ENCODE peak calls at places on chromosomes 2 and 18, in six cellular contexts. I, P, V, Z, S and H are unnamed samples.

GRCh38 chr18:49565656-49566055 is 3.8 kb downstream of the LIPG start:
- DNase-seq in I (no peak), P (no peak), V (peak; percentile 77), Z (peak; percentile 50), S (no peak), H (peak; percentile 90)

GRCh38 chr2:241069821-241070281 is 32.2 kb downstream of the MTERF4 start:
- DNase-seq in I (peak; percentile 34), P (no peak), V (no peak), Z (no peak), S (no peak), H (no peak)

GRCh38 chr2:7031424-7032245 is 114.4 kb downstream of the RNF144A start:
- DNase-seq in I (no peak), P (peak; percentile 52), V (peak; percentile 69), Z (peak; percentile 18), S (no peak), H (peak; percentile 98)

GRCh38 chr2:238908960-238909951 is 61.4 kb downstream of the TWIST2 start:
- DNase-seq in I (peak; percentile 26), P (no peak), V (peak; percentile 81), Z (peak; percentile 18), S (peak; percentile 48), H (no peak)

GRCh38 chr2:135585586-135585985 is 54.3 kb downstream of the R3HDM1 start:
- DNase-seq in I (no peak), P (no peak), V (peak; percentile 39), Z (no peak), S (no peak), H (no peak)

GRCh38 chr2:216006164-216006663 is 7.1 kb downstream of the MREG start:
- DNase-seq in I (peak; percentile 50), P (no peak), V (peak; percentile 61), Z (no peak), S (no peak), H (no peak)

GRCh38 chr2:199273043-199273647 is 184.6 kb downstream of the SATB2 start:
- DNase-seq in I (no peak), P (no peak), V (peak; percentile 66), Z (peak; percentile 60), S (no peak), H (no peak)

GRCh38 chr18:830315-830901 is 18.4 kb upstream of the YES1 start:
- DNase-seq in I (no peak), P (no peak), V (peak; percentile 94), Z (peak; percentile 81), S (no peak), H (no peak)

GRCh38 chr18:2402084-2402483 is 169.2 kb downstream of the METTL4 start:
- DNase-seq in I (no peak), P (no peak), V (no peak), Z (peak; percentile 51), S (no peak), H (no peak)

GRCh38 chr2:200670313-200670712 is 84.5 kb downstream of the AOX1 start:
- DNase-seq in I (no peak), P (no peak), V (no peak), Z (no peak), S (no peak), H (no peak)

GRCh38 chr2:239116456-239117246 is 268.8 kb downstream of the TWIST2 start:
- DNase-seq in I (no peak), P (no peak), V (no peak), Z (peak; percentile 20), S (no peak), H (no peak)

GRCh38 chr18:59516356-59517155 is 157.5 kb upstream of the LMAN1 start:
- DNase-seq in I (no peak), P (no peak), V (peak; percentile 90), Z (peak; percentile 38), S (peak; percentile 76), H (peak; percentile 39)

GRCh38 chr2:220463876-220464275 is 836.4 kb downstream of the SLC4A3 start:
- DNase-seq in I (no peak), P (no peak), V (no peak), Z (no peak), S (no peak), H (no peak)

GRCh38 chr2:45882707-45883106 is 231.2 kb downstream of the PRKCE start:
- DNase-seq in I (no peak), P (no peak), V (peak; percentile 57), Z (peak; percentile 23), S (peak; percentile 14), H (no peak)

GRCh38 chr2:30185175-30185574 is 38.4 kb downstream of the YPEL5 start:
- DNase-seq in I (no peak), P (no peak), V (peak; percentile 49), Z (no peak), S (no peak), H (no peak)

GRCh38 chr18:11752116-11752911 is 63.2 kb downstream of the GNAL start:
- DNase-seq in I (peak; percentile 54), P (no peak), V (peak; percentile 33), Z (peak; percentile 32), S (no peak), H (no peak)

GRCh38 chr18:48656176-48656575 is 117.3 kb downstream of the CTIF start:
- DNase-seq in I (no peak), P (no peak), V (no peak), Z (no peak), S (no peak), H (no peak)

GRCh38 chr2:69694894-69695849 is 46.8 kb upstream of the ANXA4 start:
- DNase-seq in I (no peak), P (no peak), V (peak; percentile 65), Z (peak; percentile 92), S (no peak), H (no peak)

GRCh38 chr18:11947214-11948119 is 33.8 kb upstream of the IMPA2 start:
- DNase-seq in I (peak; percentile 75), P (peak; percentile 90), V (peak; percentile 99), Z (peak; percentile 96), S (peak; percentile 92), H (peak; percentile 98)

GRCh38 chr18:78525364-78526111 is 454.1 kb upstream of the SALL3 start:
- DNase-seq in I (no peak), P (no peak), V (peak; percentile 4), Z (peak; percentile 13), S (no peak), H (no peak)

GRCh38 chr18:76658627-76659026 is 163.6 kb upstream of the ZNF516 start:
- DNase-seq in I (peak; percentile 83), P (no peak), V (no peak), Z (no peak), S (no peak), H (no peak)

GRCh38 chr2:7707723-7708122 is 790.5 kb downstream of the RNF144A start:
- DNase-seq in I (no peak), P (no peak), V (no peak), Z (peak; percentile 62), S (no peak), H (no peak)

GRCh38 chr18:48884306-48885235 is 66.2 kb downstream of the SMAD7 start:
- DNase-seq in I (no peak), P (no peak), V (no peak), Z (no peak), S (no peak), H (no peak)

GRCh38 chr2:138323382-138324067 is 178.0 kb upstream of the SPOPL start:
- DNase-seq in I (no peak), P (no peak), V (no peak), Z (no peak), S (no peak), H (no peak)

GRCh38 chr2:165281387-165281786 is 42.2 kb downstream of the SCN2A start:
- DNase-seq in I (no peak), P (no peak), V (no peak), Z (no peak), S (no peak), H (no peak)

DNA sequence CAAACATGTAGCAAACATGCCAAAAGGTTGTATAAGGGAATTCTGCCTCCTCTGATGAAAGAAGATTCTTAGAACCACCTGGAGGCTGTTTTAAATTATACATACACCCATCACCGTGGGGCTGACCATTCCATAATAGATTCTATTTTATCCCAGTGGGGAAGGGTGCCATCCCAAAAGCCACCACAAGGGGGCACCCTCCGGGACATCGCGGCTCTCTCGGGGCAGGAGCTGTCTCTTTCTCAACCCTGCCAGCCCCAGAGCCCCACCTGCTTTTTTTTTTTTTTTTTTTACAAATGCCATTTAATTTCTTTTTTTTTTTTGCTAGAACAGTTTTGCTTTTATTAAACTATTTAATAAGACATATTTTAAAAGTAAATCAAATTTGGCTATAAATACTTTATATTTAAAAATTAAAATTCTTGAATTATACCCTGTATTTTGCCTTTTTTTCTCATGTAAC is 8.6 kb upstream of the MTCL1 start:
- DNase-seq in I (peak; percentile 83), P (peak; percentile 23), V (peak; percentile 66), Z (peak; percentile 60), S (peak; percentile 48), H (peak; percentile 84)
- TF ChIP-seq CTCF in I (peak; percentile 92), P (peak; percentile 85), V (peak; percentile 90), Z (peak; percentile 93), S (peak; percentile 75), H (peak; percentile 87)

DNA sequence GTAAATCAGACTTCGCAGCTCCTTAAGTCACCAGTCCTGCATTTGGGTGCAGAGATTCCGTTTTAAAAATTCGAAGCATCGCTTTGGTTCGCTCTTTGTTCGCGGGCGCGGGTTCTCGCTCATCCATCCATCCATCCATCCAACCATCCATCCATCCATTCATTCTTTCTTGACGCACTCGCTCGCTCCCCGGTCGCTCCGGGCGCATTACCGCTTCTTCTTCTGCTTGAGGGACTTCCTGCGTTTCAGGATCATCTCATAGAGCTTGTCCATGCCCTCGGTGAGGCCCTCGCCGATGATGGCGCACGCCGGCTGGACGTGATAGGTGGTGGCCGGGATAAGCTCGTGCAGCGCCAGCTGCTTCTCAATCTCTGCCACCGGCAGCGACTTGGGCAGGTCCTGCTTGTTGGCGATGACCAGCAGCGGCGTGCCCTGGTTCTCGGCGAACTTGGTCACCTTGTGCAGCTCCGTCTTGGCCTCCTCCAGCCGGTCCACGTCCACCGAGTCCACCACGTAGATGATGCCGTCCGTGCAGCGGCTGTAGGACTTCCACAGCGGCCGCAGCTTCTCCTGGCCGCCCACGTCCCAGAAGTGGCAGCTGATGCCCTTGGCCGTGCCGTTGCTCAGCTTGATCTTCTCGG is 960 bp downstream of the ARL4C start:
- DNase-seq in I (peak; percentile 27), P (no peak), V (no peak), Z (no peak), S (no peak), H (peak; percentile 36)
- TF ChIP-seq CTCF in I (no peak), P (no peak), V (no peak), Z (no peak), S (no peak), H (no peak)

GRCh38 chr2:96792772-96793749 is 23.0 kb upstream of the CNNM3 start:
- DNase-seq in I (no peak), P (no peak), V (no peak), Z (no peak), S (no peak), H (no peak)
- TF ChIP-seq CTCF in I (no peak), P (no peak), V (no peak), Z (no peak), S (no peak), H (no peak)

DNA sequence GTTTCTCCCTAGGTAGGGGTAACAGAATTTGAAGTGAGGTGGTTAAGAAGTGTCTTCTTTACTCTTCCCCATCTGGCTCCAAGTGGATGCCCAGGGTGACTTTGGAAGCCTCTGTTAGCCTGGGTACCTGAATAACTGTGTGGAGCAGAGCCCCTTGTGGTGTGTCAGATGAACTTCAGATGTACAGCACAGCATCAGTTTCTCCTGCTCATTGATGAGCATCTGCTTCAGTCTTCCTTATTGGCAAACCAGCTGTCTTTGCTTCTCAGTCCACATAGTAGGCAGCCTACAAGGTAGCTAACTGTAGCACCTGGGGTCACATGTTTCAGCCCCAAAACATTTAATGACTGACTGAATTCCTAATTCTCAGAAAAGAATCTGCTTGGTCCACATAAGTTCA is 56.2 kb upstream of the ATP8B1 start:
- DNase-seq in I (peak; percentile 20), P (peak; percentile 32), V (peak; percentile 51), Z (peak; percentile 14), S (no peak), H (peak; percentile 18)
- TF ChIP-seq CTCF in I (peak; percentile 53), P (peak; percentile 66), V (peak; percentile 67), Z (peak; percentile 54), S (no peak), H (no peak)